ENCODE peak calls at places on chromosomes 4 and X, in four cellular contexts. One of them, this sample, is unnamed.

GRCh38 chr4:42268824-42269223 is 116.4 kb upstream of the BEND4 start:
- DNase-seq in DND-41: no peak
- DNase-seq in OCI-LY7: no peak
- DNase-seq in fibroblast of lung: no peak
- DNase-seq in this sample: peak; percentile 42

GRCh38 chr4:114173968-114174367 is 194.5 kb upstream of the ARSJ start:
- DNase-seq in fibroblast of lung: no peak
- DNase-seq in DND-41: no peak
- DNase-seq in OCI-LY7: no peak
- DNase-seq in this sample: no peak

GRCh38 chr4:41550308-41550707 is 12.4 kb downstream of the LIMCH1 start:
- DNase-seq in fibroblast of lung: peak; percentile 36
- DNase-seq in OCI-LY7: no peak
- DNase-seq in DND-41: no peak
- DNase-seq in this sample: no peak

GRCh38 chr4:75849459-75849858 is 52.8 kb downstream of the PPEF2 start:
- DNase-seq in DND-41: peak; percentile 24
- DNase-seq in fibroblast of lung: no peak
- DNase-seq in OCI-LY7: no peak
- DNase-seq in this sample: no peak

GRCh38 chr4:77564231-77564630 is 41.4 kb upstream of the CXCL13 start:
- DNase-seq in DND-41: no peak
- DNase-seq in fibroblast of lung: peak; percentile 63
- DNase-seq in OCI-LY7: no peak
- DNase-seq in this sample: no peak

GRCh38 chr4:158316264-158316663 is 106.0 kb downstream of the TMEM144 start:
- DNase-seq in fibroblast of lung: no peak
- DNase-seq in DND-41: no peak
- DNase-seq in OCI-LY7: no peak
- DNase-seq in this sample: no peak

GRCh38 chr4:23923141-23923540 is 33.3 kb upstream of the PPARGC1A start:
- DNase-seq in fibroblast of lung: no peak
- DNase-seq in OCI-LY7: no peak
- DNase-seq in DND-41: no peak
- DNase-seq in this sample: no peak

GRCh38 chr4:630661-631060 is 5.3 kb downstream of the PDE6B start:
- DNase-seq in OCI-LY7: no peak
- DNase-seq in DND-41: no peak
- DNase-seq in fibroblast of lung: no peak
- DNase-seq in this sample: no peak

GRCh38 chrX:15749642-15750610 is 11.9 kb downstream of the CA5B start:
- DNase-seq in fibroblast of lung: peak; percentile 18
- DNase-seq in DND-41: no peak
- DNase-seq in OCI-LY7: peak; percentile 61
- DNase-seq in this sample: peak; percentile 51

DNA sequence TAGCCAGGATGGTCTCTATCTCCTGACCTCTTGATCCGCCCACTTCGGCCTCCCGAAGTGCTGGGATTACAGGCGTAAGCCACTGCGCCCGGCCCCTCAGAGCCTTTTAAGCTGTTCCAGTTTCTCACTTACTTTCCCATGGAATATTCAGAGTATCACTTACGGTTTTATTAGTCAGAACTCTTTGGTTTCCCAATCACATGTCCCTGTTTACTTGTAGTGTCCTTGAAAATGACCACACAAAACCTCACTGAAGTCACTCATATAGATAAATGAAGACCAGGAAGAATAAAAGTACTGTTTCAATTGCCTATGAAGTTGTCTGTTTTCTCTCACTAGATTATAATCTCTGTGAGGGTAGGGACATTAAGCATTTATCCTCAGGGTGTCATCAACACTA is 217.2 kb upstream of the HCCS start:
- DNase-seq in OCI-LY7: no peak
- DNase-seq in fibroblast of lung: no peak
- DNase-seq in DND-41: no peak
- DNase-seq in this sample: no peak
- H3K4me1 ChIP-seq in OCI-LY7: no peaks in the 10 kb centered on the region
- H3K4me1 ChIP-seq in fibroblast of lung: no peaks in the 10 kb centered on the region
- H3K4me1 ChIP-seq in DND-41: no peaks in the 10 kb centered on the region
- H3K4me1 ChIP-seq in this sample: peaks cover 12% of the 10 kb centered on the region

GRCh38 chr4:142781114-142781513 is 65.0 kb downstream of the INPP4B start:
- DNase-seq in DND-41: no peak
- DNase-seq in OCI-LY7: no peak
- DNase-seq in fibroblast of lung: no peak
- DNase-seq in this sample: no peak
- H3K4me1 ChIP-seq in DND-41: peaks cover 2% of the 10 kb centered on the region
- H3K4me1 ChIP-seq in OCI-LY7: no peaks in the 10 kb centered on the region
- H3K4me1 ChIP-seq in fibroblast of lung: no peaks in the 10 kb centered on the region
- H3K4me1 ChIP-seq in this sample: no peaks in the 10 kb centered on the region

DNA sequence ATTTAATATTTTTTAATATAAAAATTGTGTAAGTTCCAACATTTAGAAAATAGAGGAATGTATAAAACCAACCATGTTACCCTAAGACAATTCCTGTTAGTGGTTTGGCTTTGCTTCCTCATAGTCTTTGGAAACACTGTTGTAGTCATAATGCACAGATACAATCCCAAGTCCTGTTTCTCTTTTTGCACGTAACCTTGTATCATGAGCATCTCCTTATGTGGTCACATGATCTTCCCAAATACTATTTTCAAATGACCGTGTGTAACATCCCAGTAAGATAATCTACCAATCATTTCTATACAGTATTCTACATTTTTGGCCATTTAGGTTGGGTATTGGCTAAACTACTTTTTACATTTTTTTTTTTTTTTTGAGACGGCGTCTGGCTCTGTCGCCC is 13.9 kb upstream of the RHOH start:
- DNase-seq in DND-41: no peak
- DNase-seq in fibroblast of lung: no peak
- DNase-seq in OCI-LY7: no peak
- DNase-seq in this sample: no peak
- H3K4me1 ChIP-seq in DND-41: peaks cover 38% of the 10 kb centered on the region
- H3K4me1 ChIP-seq in fibroblast of lung: no peaks in the 10 kb centered on the region
- H3K4me1 ChIP-seq in OCI-LY7: peaks cover 79% of the 10 kb centered on the region
- H3K4me1 ChIP-seq in this sample: peaks cover 10% of the 10 kb centered on the region

GRCh38 chr4:7843831-7844230 is 95.8 kb downstream of the AFAP1 start:
- DNase-seq in DND-41: no peak
- DNase-seq in fibroblast of lung: no peak
- DNase-seq in OCI-LY7: no peak
- DNase-seq in this sample: no peak

GRCh38 chr4:7845493-7846124 is 94.1 kb downstream of the AFAP1 start:
- DNase-seq in OCI-LY7: no peak
- DNase-seq in fibroblast of lung: peak; percentile 40
- DNase-seq in DND-41: no peak
- DNase-seq in this sample: no peak

GRCh38 chr4:7844247-7844991 is 95.2 kb downstream of the AFAP1 start:
- DNase-seq in OCI-LY7: peak; percentile 42
- DNase-seq in fibroblast of lung: peak; percentile 87
- DNase-seq in DND-41: peak; percentile 58
- DNase-seq in this sample: peak; percentile 44

GRCh38 chr4:7850489-7850888 is 89.2 kb downstream of the AFAP1 start:
- DNase-seq in DND-41: no peak
- DNase-seq in OCI-LY7: no peak
- DNase-seq in fibroblast of lung: no peak
- DNase-seq in this sample: no peak

DNA sequence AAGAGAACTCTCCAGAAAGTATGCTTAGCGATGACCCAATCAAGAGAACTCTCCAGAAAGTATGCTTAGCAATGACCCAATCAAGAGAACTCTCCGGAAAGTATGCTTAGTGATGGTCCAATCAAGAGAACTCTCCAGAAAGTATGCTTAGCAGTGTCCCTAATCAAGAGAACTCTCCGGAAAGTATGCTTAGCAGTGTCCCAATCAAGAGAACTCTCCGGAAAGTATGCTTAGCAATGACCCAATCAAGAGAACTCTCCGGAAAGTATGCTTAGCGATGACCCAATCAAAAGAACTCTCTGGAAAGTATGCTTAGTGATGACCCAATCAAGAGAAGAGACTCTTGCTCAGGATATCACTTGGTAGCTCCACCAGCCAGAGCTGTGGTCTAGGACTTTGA is 92.5 kb downstream of the AFAP1 start:
- DNase-seq in fibroblast of lung: no peak
- DNase-seq in DND-41: no peak
- DNase-seq in OCI-LY7: no peak
- DNase-seq in this sample: no peak
- H3K4me1 ChIP-seq in fibroblast of lung: peaks cover 18% of the 10 kb centered on the region
- H3K4me1 ChIP-seq in DND-41: no peaks in the 10 kb centered on the region
- H3K4me1 ChIP-seq in OCI-LY7: no peaks in the 10 kb centered on the region
- H3K4me1 ChIP-seq in this sample: no peaks in the 10 kb centered on the region

DNA sequence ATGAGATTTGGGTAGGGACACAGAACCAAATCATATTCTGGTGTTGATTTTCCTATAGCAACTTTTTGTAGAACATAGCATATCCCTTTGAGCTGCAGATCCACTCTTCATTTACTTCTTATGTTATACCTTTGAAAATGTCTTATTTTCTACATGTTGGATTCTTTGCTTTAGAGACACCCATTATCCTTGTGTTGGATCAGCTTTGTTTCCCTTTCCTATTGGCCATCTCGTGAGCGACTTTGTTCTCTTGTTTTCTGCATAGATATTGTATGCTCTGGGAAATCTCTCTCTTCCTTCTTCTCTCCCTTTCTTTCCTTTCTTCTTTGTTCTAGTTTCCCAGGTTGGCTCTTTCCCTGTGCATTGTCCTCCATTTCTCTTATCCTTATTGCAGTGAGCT is 59.6 kb downstream of the DRD5 start:
- DNase-seq in DND-41: no peak
- DNase-seq in fibroblast of lung: no peak
- DNase-seq in OCI-LY7: no peak
- DNase-seq in this sample: no peak
- H3K4me1 ChIP-seq in DND-41: no peaks in the 10 kb centered on the region
- H3K4me1 ChIP-seq in fibroblast of lung: no peaks in the 10 kb centered on the region
- H3K4me1 ChIP-seq in OCI-LY7: no peaks in the 10 kb centered on the region
- H3K4me1 ChIP-seq in this sample: no peaks in the 10 kb centered on the region

GRCh38 chr4:173272314-173272713 is 61.8 kb downstream of the HMGB2 start:
- DNase-seq in fibroblast of lung: no peak
- DNase-seq in DND-41: no peak
- DNase-seq in OCI-LY7: no peak
- DNase-seq in this sample: no peak

GRCh38 chr4:173274744-173275143 is 59.4 kb downstream of the HMGB2 start:
- DNase-seq in OCI-LY7: no peak
- DNase-seq in fibroblast of lung: no peak
- DNase-seq in DND-41: no peak
- DNase-seq in this sample: no peak

GRCh38 chr4:173275150-173275549 is 59.0 kb downstream of the HMGB2 start:
- DNase-seq in OCI-LY7: no peak
- DNase-seq in fibroblast of lung: no peak
- DNase-seq in DND-41: no peak
- DNase-seq in this sample: no peak

GRCh38 chr4:173273956-173274355 is 60.2 kb downstream of the HMGB2 start:
- DNase-seq in OCI-LY7: no peak
- DNase-seq in fibroblast of lung: peak; percentile 93
- DNase-seq in DND-41: no peak
- DNase-seq in this sample: no peak

GRCh38 chr4:173272987-173273386 is 61.2 kb downstream of the HMGB2 start:
- DNase-seq in DND-41: no peak
- DNase-seq in fibroblast of lung: peak; percentile 96
- DNase-seq in OCI-LY7: no peak
- DNase-seq in this sample: no peak
- H3K4me1 ChIP-seq in DND-41: peaks cover 3% of the 10 kb centered on the region
- H3K4me1 ChIP-seq in fibroblast of lung: peaks cover 7% of the 10 kb centered on the region
- H3K4me1 ChIP-seq in OCI-LY7: no peaks in the 10 kb centered on the region
- H3K4me1 ChIP-seq in this sample: no peaks in the 10 kb centered on the region

GRCh38 chrX:13082286-13083065 is 38.1 kb upstream of the FAM9C start:
- DNase-seq in DND-41: peak; percentile 47
- DNase-seq in OCI-LY7: no peak
- DNase-seq in fibroblast of lung: no peak
- DNase-seq in this sample: no peak

GRCh38 chrX:13085533-13085932 is 41.1 kb upstream of the FAM9C start:
- DNase-seq in DND-41: peak; percentile 85
- DNase-seq in OCI-LY7: peak; percentile 61
- DNase-seq in fibroblast of lung: no peak
- DNase-seq in this sample: no peak

GRCh38 chrX:13087322-13088154 is 43.1 kb upstream of the FAM9C start:
- DNase-seq in fibroblast of lung: no peak
- DNase-seq in DND-41: peak; percentile 79
- DNase-seq in OCI-LY7: peak; percentile 89
- DNase-seq in this sample: peak; percentile 86

GRCh38 chrX:13086076-13086475 is 41.7 kb upstream of the FAM9C start:
- DNase-seq in DND-41: no peak
- DNase-seq in fibroblast of lung: no peak
- DNase-seq in OCI-LY7: no peak
- DNase-seq in this sample: no peak

DNA sequence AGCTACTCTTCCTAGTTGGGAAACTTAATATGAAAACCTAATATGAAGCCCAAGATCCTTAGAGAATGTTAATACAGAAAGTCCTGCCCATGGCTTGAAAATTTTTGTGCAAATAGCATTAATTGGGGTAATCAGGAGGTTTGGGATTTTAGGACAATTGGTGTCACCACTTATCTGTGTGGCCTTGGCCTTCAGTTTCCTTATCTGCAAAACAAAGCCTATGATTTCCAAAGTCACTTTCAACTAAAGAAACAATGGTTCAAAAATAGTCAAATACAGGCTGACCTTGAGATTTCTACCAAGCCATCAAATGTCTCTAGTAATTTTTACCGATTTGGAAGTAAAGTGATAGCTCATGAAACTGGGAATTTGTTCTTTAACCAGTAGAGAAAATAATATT is 40.2 kb upstream of the FAM9C start:
- DNase-seq in DND-41: no peak
- DNase-seq in OCI-LY7: no peak
- DNase-seq in fibroblast of lung: no peak
- DNase-seq in this sample: no peak
- H3K4me1 ChIP-seq in DND-41: peaks cover 98% of the 10 kb centered on the region
- H3K4me1 ChIP-seq in OCI-LY7: peaks cover 98% of the 10 kb centered on the region
- H3K4me1 ChIP-seq in fibroblast of lung: no peaks in the 10 kb centered on the region
- H3K4me1 ChIP-seq in this sample: peaks cover 39% of the 10 kb centered on the region

DNA sequence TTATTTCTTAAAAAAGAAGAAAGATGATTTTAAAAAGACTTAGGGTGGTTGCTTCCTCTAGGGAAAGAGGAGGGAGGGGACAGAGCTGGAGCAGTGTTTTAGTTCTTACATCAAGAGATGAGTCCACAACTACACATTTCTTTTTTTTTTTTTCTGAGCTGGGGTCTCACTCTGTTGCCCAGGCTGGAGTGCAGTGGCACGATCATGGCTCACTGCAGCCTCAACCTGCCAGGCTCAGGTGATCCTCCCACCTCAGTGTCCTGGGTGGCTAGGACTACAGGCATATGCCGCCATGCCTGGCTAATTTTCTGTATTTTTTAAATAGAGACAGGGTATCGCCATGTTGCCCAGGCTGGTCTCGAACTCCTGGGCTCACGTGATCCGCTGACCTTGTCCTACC is 17.2 kb downstream of the SH3KBP1 start:
- DNase-seq in OCI-LY7: no peak
- DNase-seq in fibroblast of lung: no peak
- DNase-seq in DND-41: no peak
- DNase-seq in this sample: no peak
- H3K4me1 ChIP-seq in OCI-LY7: peaks cover 83% of the 10 kb centered on the region
- H3K4me1 ChIP-seq in fibroblast of lung: no peaks in the 10 kb centered on the region
- H3K4me1 ChIP-seq in DND-41: peaks cover 73% of the 10 kb centered on the region
- H3K4me1 ChIP-seq in this sample: peaks cover 49% of the 10 kb centered on the region